ENCODE peak calls at places on chromosome 19, in eight cellular contexts. U is PC-3; B is left lung; O is thoracic aorta; N is aorta; E is DND-41; I is cardiac muscle cell; Z is CD8-positive, alpha-beta memory T cell. Q is an unnamed sample. For H3K4me1, the result is how much of the 10 kb centered on the place peaks cover.

GRCh38 chr19:17220207-17220758 is 5.1 kb downstream of the USE1 start:
- DNase-seq in I (peak), U (peak), B (no peak), N (peak), O (no peak), Z (no peak), E (no peak), Q (no peak)

GRCh38 chr19:49326165-49326704 is 1.2 kb upstream of the SLC6A16 start:
- DNase-seq in I (no peak), E (no peak), Z (no peak), N (no peak), O (no peak), U (no peak), B (no peak), Q (no peak)

GRCh38 chr19:40279761-40280607 is 5.2 kb downstream of the AKT2 start:
- DNase-seq in O (no peak), B (no peak), N (peak), E (no peak), Z (peak), I (no peak), U (no peak), Q (peak)

GRCh38 chr19:53196777-53197396 is 3.7 kb upstream of the ZNF665 start:
- DNase-seq in Z (peak), U (peak), N (peak), I (peak), B (peak), O (peak), E (peak), Q (peak)

GRCh38 chr19:56842421-56842820 is 1.9 kb upstream of the PEG3 start:
- DNase-seq in E (no peak), N (no peak), B (no peak), U (no peak), O (no peak), I (no peak), Z (no peak), Q (peak)

GRCh38 chr19:708154-709141 is at the start of gene PALM:
- DNase-seq in O (no peak), U (peak), B (no peak), Z (no peak), E (no peak), I (peak), N (no peak), Q (no peak)

GRCh38 chr19:38684078-38684861 is 36.8 kb downstream of the ACTN4 start:
- DNase-seq in B (peak), E (no peak), I (peak), O (peak), Z (peak), N (peak), U (peak), Q (peak)

GRCh38 chr19:51511353-51511752 is 9.8 kb upstream of the SIGLEC12 start:
- DNase-seq in B (no peak), U (peak), E (peak), N (no peak), O (no peak), I (peak), Z (no peak), Q (peak)

GRCh38 chr19:7519411-7520130 is 2.9 kb upstream of the MCOLN1 start:
- DNase-seq in N (no peak), E (no peak), B (no peak), O (no peak), I (no peak), Z (no peak), U (no peak), Q (no peak)

GRCh38 chr19:7868671-7869452 is 5.3 kb downstream of the PRR36 start:
- DNase-seq in E (peak), U (peak), Z (peak), N (peak), I (peak), O (no peak), B (peak), Q (peak)

GRCh38 chr19:306151-306900 is 15.1 kb upstream of the PLPP2 start:
- DNase-seq in I (no peak), E (no peak), N (peak), U (no peak), O (no peak), B (no peak), Z (no peak), Q (no peak)

GRCh38 chr19:44571830-44572661 is 41.3 kb upstream of the IGSF23 start:
- DNase-seq in Z (no peak), U (no peak), E (no peak), I (no peak), B (no peak), O (no peak), N (no peak), Q (no peak)

GRCh38 chr19:21693399-21693798 is 74.0 kb downstream of the ZNF100 start:
- DNase-seq in U (no peak), B (no peak), N (no peak), O (no peak), Z (no peak), E (no peak), I (no peak), Q (no peak)

GRCh38 chr19:16795731-16796130 is 33.5 kb upstream of the SIN3B start:
- DNase-seq in Z (no peak), O (no peak), N (peak), B (no peak), I (peak), E (no peak), U (no peak), Q (no peak)

GRCh38 chr19:2318923-2319322 is 9.5 kb downstream of the LSM7 start:
- DNase-seq in B (no peak), I (no peak), N (no peak), O (no peak), E (no peak), U (no peak), Z (no peak), Q (no peak)

GRCh38 chr19:29214411-29214810 is 1.5 kb upstream of the UQCRFS1 start:
- DNase-seq in I (no peak), N (no peak), B (no peak), Z (no peak), E (no peak), U (no peak), O (no peak), Q (no peak)

GRCh38 chr19:39915101-39915847 is 19.2 kb downstream of the FCGBP start:
- DNase-seq in I (no peak), N (no peak), U (no peak), O (no peak), B (no peak), E (no peak), Z (no peak), Q (no peak)

GRCh38 chr19:49875801-49876421 is 1.2 kb downstream of the AKT1S1 start:
- DNase-seq in N (peak), O (no peak), I (peak), E (peak), U (peak), B (no peak), Z (peak), Q (peak)

GRCh38 chr19:17159466-17160393 is 55.4 kb upstream of the USE1 start:
- DNase-seq in N (no peak), E (no peak), B (no peak), I (no peak), U (no peak), O (no peak), Z (no peak), Q (no peak)

GRCh38 chr19:50315773-50316448 is 13.3 kb downstream of the KCNC3 start:
- DNase-seq in N (peak), E (peak), U (no peak), I (no peak), O (no peak), B (no peak), Z (no peak), Q (peak)

GRCh38 chr19:49772850-49773432 is 6.1 kb downstream of the AP2A1 start:
- DNase-seq in I (no peak), B (no peak), U (no peak), E (no peak), N (no peak), O (no peak), Z (no peak), Q (no peak)

GRCh38 chr19:29696045-29696682 is 18.9 kb downstream of the C19orf12 start:
- DNase-seq in Z (peak), E (no peak), I (no peak), N (peak), B (no peak), U (no peak), O (no peak), Q (no peak)

GRCh38 chr19:38384209-38385027 is 3.4 kb downstream of the GGN start:
- DNase-seq in B (no peak), E (no peak), I (no peak), U (peak), N (no peak), Z (no peak), O (no peak), Q (no peak)

GRCh38 chr19:43780706-43781525 is at the start of gene KCNN4:
- DNase-seq in U (peak), O (no peak), I (no peak), Z (peak), N (peak), B (peak), E (no peak), Q (no peak)

GRCh38 chr19:30073152-30074000 is 131.3 kb downstream of the URI1 start:
- DNase-seq in U (no peak), N (peak), E (no peak), O (no peak), Z (no peak), I (no peak), B (peak), Q (no peak)

GRCh38 chr19:31073485-31074221 is 275.6 kb downstream of the TSHZ3 start:
- DNase-seq in N (no peak), I (no peak), E (no peak), Z (no peak), B (no peak), O (no peak), U (no peak), Q (no peak)

GRCh38 chr19:13082192-13083007 is 20.3 kb downstream of the LYL1 start:
- DNase-seq in O (no peak), U (peak), I (peak), B (no peak), Z (no peak), N (no peak), E (no peak), Q (peak)

GRCh38 chr19:1275976-1276619 is 768 bp downstream of the FAM174C start:
- DNase-seq in U (no peak), N (no peak), Z (no peak), E (no peak), I (no peak), B (no peak), O (no peak), Q (no peak)

GRCh38 chr19:1489463-1489971 is 633 bp downstream of the PCSK4 start:
- DNase-seq in B (no peak), O (no peak), E (peak), I (no peak), U (no peak), N (peak), Z (no peak), Q (peak)

GRCh38 chr19:54218259-54218658 is 4.5 kb downstream of the LILRB3 start:
- DNase-seq in B (no peak), U (no peak), O (no peak), I (no peak), Z (no peak), N (no peak), E (no peak), Q (no peak)

GRCh38 chr19:45729774-45730388 is 815 bp downstream of the FBXO46 start:
- DNase-seq in B (no peak), N (no peak), E (no peak), U (no peak), O (no peak), Z (no peak), I (no peak), Q (no peak)

GRCh38 chr19:54560881-54561385 is 12.7 kb upstream of the LILRA2 start:
- DNase-seq in I (no peak), Z (no peak), U (peak), N (no peak), B (no peak), E (no peak), O (no peak), Q (no peak)

GRCh38 chr19:32570081-32570785 is 10.8 kb upstream of the PDCD5 start:
- DNase-seq in E (peak), O (no peak), N (peak), I (peak), U (peak), B (no peak), Z (peak), Q (peak)

GRCh38 chr19:45484273-45484945 is 12.4 kb downstream of the RTN2 start:
- DNase-seq in O (no peak), Z (no peak), N (no peak), I (peak), U (no peak), B (no peak), E (no peak), Q (no peak)

GRCh38 chr19:32407004-32407992 is 1.7 kb downstream of the DPY19L3 start:
- DNase-seq in N (no peak), U (peak), E (no peak), Z (no peak), O (no peak), B (peak), I (peak), Q (no peak)

GRCh38 chr19:38340927-38341326 is 5.3 kb downstream of the CATSPERG start:
- DNase-seq in N (no peak), O (no peak), B (no peak), Z (no peak), I (no peak), U (no peak), E (no peak), Q (no peak)

GRCh38 chr19:28553005-28553404 is 659.9 kb downstream of the UQCRFS1 start:
- DNase-seq in B (no peak), E (peak), O (no peak), Z (no peak), I (no peak), U (no peak), N (no peak), Q (no peak)

GRCh38 chr19:50832666-50833065 is 708 bp downstream of the KLK15 start:
- DNase-seq in B (no peak), O (no peak), N (no peak), I (no peak), U (no peak), E (no peak), Z (no peak), Q (no peak)

GRCh38 chr19:36528194-36528920 is at the start of gene ZNF260:
- DNase-seq in O (peak), E (peak), Z (peak), U (peak), B (peak), N (peak), I (peak), Q (peak)

GRCh38 chr19:36527873-36528193 is 238 bp downstream of the ZNF260 start:
- DNase-seq in U (no peak), E (no peak), Z (no peak), B (no peak), I (no peak), N (no peak), O (no peak), Q (no peak)

GRCh38 chr19:36526581-36526980 is 1.5 kb downstream of the ZNF260 start:
- DNase-seq in I (no peak), E (no peak), B (no peak), N (no peak), U (no peak), O (no peak), Z (no peak), Q (no peak)

GRCh38 chr19:36528921-36529518 is 949 bp upstream of the ZNF260 start:
- DNase-seq in E (peak), N (no peak), U (no peak), B (no peak), I (no peak), O (no peak), Z (peak), Q (peak)

GRCh38 chr19:36524617-36525016 is 3.5 kb downstream of the ZNF260 start:
- DNase-seq in U (no peak), I (no peak), Z (no peak), B (no peak), O (no peak), E (no peak), N (no peak), Q (no peak)
- H3K27ac ChIP-seq in U (no peak), I (no peak), Z (no peak), B (no peak), O (no peak), E (no peak), N (no peak), Q (no peak)

DNA sequence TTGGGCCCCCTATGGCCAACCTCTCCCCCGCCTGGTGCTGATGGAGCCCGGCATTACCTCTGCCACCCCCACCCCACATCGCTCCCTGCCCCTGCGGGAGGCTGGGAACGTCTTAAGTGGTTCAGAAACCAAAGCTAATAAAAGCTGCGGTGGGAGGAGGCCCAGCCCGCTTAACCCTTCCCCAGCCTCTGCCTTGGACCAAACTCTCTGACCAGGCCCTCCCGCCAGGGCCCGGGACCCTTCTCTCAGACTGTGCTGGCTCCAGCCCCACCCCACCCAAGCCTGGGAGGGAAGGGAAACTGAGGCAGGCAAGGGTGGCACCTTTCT is 22.1 kb downstream of the SMIM24 start:
- DNase-seq in U (no peak), E (no peak), I (no peak), Z (no peak), N (peak), O (no peak), B (no peak), Q (no peak)
- H3K4me1 ChIP-seq in U (under half), E (under half), I (under half), Z (under half), N (under half), O (half or more), B (under half), Q (under half)

DNA sequence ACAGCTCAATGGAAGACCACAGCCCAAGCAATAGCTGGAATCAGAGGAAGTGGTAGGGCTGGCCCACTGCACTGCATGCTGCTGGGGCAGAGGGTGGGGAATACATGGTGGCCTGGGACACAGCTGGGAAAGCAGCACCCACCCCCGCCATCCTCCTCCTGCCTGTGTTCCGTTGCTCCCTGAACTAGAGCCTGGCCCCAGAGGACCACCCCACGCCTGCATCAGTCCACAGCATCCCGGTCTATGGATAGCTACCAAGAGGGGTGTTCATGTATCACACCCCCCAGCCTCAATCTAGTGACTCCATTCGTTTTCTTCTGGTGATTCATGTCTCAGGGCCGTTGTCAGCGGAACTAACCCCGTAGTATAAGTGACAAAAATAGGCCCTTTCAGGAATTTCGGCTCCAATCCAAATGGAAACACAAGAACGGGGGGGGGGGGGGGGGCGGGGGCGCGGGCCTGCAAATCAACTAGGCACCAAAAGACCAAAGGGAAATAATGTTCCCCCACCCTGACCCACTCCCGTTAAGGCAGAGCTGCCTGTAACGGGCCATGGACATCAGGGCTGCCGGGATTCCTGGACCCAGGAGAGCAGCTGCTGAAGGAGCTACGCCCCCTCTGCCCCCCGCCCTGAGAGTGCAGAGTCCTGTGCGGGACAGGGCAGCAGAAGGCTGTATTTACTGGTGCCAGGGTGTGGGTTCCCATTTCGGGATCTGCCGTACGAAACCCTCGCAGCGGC is 18.9 kb upstream of the EPHX3 start:
- DNase-seq in B (no peak), U (no peak), E (no peak), N (no peak), I (peak), O (peak), Z (no peak), Q (peak)
- H3K27ac ChIP-seq in B (peak), U (peak), E (no peak), N (peak), I (peak), O (peak), Z (no peak), Q (peak)

DNA sequence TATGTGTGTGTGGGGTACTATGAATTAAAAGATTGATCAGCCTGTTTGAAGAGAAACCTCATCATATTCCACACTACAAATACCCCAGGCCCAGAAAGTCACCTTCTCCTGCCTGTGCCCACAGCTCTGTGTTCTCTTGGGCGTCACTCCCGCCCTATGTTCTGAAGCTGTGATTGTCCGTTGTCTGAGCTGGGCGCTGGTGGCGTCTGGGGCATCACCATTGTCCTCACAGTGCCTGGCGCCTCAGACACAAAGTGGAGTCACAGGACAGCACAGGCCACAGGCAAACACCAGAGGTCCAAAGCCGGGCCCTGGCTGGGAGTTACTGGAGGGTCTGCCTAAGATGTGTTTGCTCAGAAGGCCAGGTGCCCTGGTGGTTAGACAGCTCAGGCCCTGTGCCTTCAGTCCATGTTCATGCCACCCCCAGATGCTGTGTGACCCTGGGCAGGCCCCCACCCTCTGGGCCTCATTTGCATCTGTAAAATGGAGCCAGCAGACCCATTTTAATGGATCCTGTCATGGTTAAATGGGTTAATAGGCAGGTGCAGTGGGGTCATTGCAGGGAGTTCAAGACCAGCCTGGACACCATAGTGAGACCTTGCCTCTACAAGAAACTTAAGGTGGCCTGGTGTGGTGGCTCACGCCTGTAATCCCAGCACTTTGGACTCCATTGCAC is 34.5 kb downstream of the DNM2 start:
- DNase-seq in B (no peak), I (no peak), Z (no peak), E (no peak), N (no peak), O (no peak), U (no peak), Q (no peak)
- H3K4me1 ChIP-seq in B (under half), I (under half), Z (half or more), E (under half), N (under half), O (under half), U (under half), Q (under half)

DNA sequence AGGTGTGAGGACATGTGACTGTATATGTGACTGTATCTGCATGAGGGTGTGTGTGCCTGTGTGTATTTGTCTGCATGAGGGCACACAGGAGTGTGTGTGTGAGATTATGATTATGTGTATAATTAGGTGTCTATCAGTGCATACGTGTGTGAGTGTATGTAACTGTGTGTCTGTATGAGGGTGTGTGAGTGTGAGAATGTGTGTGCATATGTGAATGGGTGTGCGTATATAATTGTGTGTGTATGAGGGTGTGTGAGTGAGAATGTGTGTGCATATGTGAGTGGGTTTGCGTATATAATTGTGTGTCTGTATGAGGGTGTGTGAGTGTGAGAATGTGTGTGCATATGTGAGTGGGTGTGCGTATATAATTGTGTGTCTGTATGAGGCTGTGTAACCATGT is 3.0 kb upstream of the ACSBG2 start:
- DNase-seq in Z (no peak), I (no peak), B (no peak), O (no peak), E (no peak), N (no peak), U (no peak), Q (no peak)
- H3K27ac ChIP-seq in Z (no peak), I (no peak), B (no peak), O (no peak), E (no peak), N (no peak), U (no peak), Q (no peak)

DNA sequence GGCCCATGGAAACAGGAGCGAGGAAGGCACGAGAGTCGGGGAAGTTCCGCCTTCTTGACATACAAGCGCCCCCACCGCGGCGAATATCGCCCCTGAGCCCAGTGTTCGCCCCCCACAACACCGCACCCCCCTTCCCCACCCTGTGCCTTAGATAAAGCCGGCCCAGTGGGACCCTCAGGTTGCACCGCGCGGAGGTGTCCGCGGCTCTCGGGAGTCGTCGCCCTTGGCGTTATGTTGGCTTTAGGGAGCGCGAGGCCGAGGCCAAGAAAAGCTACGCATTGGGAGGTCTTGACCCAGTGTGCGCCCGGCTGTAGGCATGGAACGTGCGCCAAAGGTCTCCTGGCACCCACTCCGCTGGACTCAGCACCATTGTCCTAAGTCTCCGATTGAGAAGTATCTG is 603 bp upstream of the ZNF132 start:
- DNase-seq in O (no peak), Z (no peak), I (no peak), U (no peak), N (no peak), B (no peak), E (no peak), Q (no peak)
- H3K4me1 ChIP-seq in O (under half), Z (under half), I (under half), U (under half), N (under half), B (under half), E (under half), Q (under half)

Q was measured in SJCRH30.